ENCODE peak calls at places on chromosome 4, in eight cellular contexts. D is stimulated activated CD4-positive, alpha-beta T cell treated with anti-CD3 and anti-CD28 coated beads, Interleukin-4, amount 100 ng/mL, for 24 hours; G is NCI-H1694 treated with DMSO at 0.1 percent for 48 hours; Z is NCI-H510A treated with DMSO at 0.1 percent for 48 hours; M is NCI-H1092; C is fibroblast of pulmonary artery; S is K562; P is NCI-H226. T is an unnamed sample.
A peak's percentile ranks its signal among the peaks of the same experiment; 100 is the strongest.

GRCh38 chr4:126451237-126451885 is 1136.6 kb downstream of the FAT4 start:
- DNase-seq in M (no peak), P (no peak), C (no peak), Z (no peak), S (no peak), G (no peak), D (no peak), T (no peak)

GRCh38 chr4:106245176-106245575 is 70.8 kb downstream of the TBCK start:
- DNase-seq in C (no peak), S (no peak), G (no peak), Z (no peak), P (no peak), D (no peak), M (no peak), T (no peak)

GRCh38 chr4:128241425-128241913 is 46.1 kb downstream of the PGRMC2 start:
- DNase-seq in P (peak; percentile 92), C (peak; percentile 92), Z (no peak), S (no peak), M (no peak), D (no peak), G (peak; percentile 23), T (peak; percentile 98)

GRCh38 chr4:107115185-107115847 is 79.2 kb upstream of the DKK2 start:
- DNase-seq in C (peak; percentile 13), S (no peak), Z (no peak), D (no peak), P (no peak), M (no peak), G (no peak), T (peak; percentile 17)

GRCh38 chr4:149120331-149121014 is 678.3 kb upstream of the NR3C2 start:
- DNase-seq in G (no peak), S (no peak), Z (no peak), M (no peak), P (peak; percentile 2), D (no peak), C (peak; percentile 59), T (no peak)

GRCh38 chr4:7630559-7631287 is 196.0 kb upstream of the PSAPL1 start:
- DNase-seq in D (no peak), G (peak; percentile 20), P (peak; percentile 69), C (peak; percentile 67), S (no peak), M (no peak), Z (peak; percentile 11), T (peak; percentile 93)

GRCh38 chr4:75950416-75950815 is 9.6 kb upstream of the NAAA start:
- DNase-seq in C (no peak), S (no peak), P (no peak), Z (no peak), D (no peak), M (no peak), G (no peak), T (no peak)

GRCh38 chr4:128228778-128229457 is 58.7 kb downstream of the PGRMC2 start:
- DNase-seq in G (peak; percentile 31), C (no peak), S (no peak), D (no peak), Z (peak; percentile 43), P (no peak), M (no peak), T (no peak)

GRCh38 chr4:3729188-3729884 is 36.8 kb upstream of the ADRA2C start:
- DNase-seq in G (peak; percentile 8), M (no peak), C (no peak), P (no peak), D (no peak), S (no peak), Z (no peak), T (no peak)

GRCh38 chr4:5186584-5187170 is 135.4 kb downstream of the STK32B start:
- DNase-seq in C (no peak), Z (peak; percentile 72), D (no peak), G (no peak), P (no peak), M (peak; percentile 22), S (no peak), T (no peak)

GRCh38 chr4:85864806-85865205 is 389.9 kb downstream of the ARHGAP24 start:
- DNase-seq in Z (no peak), G (no peak), C (no peak), D (no peak), P (no peak), S (no peak), M (no peak), T (no peak)

GRCh38 chr4:40564815-40565505 is 64.7 kb downstream of the RBM47 start:
- DNase-seq in C (no peak), M (no peak), D (no peak), P (no peak), S (no peak), Z (peak; percentile 60), G (no peak), T (peak; percentile 52)

GRCh38 chr4:7651461-7651921 is 216.8 kb upstream of the PSAPL1 start:
- DNase-seq in C (no peak), S (no peak), P (no peak), D (no peak), Z (no peak), G (no peak), M (no peak), T (peak; percentile 73)

GRCh38 chr4:17027495-17027894 is 129.1 kb upstream of the LDB2 start:
- DNase-seq in S (no peak), C (peak; percentile 98), D (no peak), M (no peak), Z (no peak), P (peak; percentile 89), G (no peak), T (peak; percentile 96)

GRCh38 chr4:112978691-112979472 is 70.6 kb upstream of the ANK2 start:
- DNase-seq in P (peak; percentile 61), Z (no peak), C (peak; percentile 4), G (no peak), D (no peak), M (no peak), S (no peak), T (peak; percentile 24)

GRCh38 chr4:20589436-20589835 is 110.8 kb upstream of the PACRGL start:
- DNase-seq in C (no peak), D (no peak), P (no peak), M (no peak), G (no peak), S (no peak), Z (no peak), T (no peak)

GRCh38 chr4:184165291-184165690 is 52.4 kb downstream of the ENPP6 start:
- DNase-seq in C (no peak), D (no peak), M (no peak), P (peak; percentile 49), G (no peak), Z (peak; percentile 3), S (no peak), T (peak; percentile 4)

GRCh38 chr4:26032572-26033320 is 118.7 kb downstream of the SMIM20 start:
- DNase-seq in D (no peak), G (no peak), P (peak; percentile 83), S (no peak), Z (peak; percentile 10), M (peak; percentile 42), C (peak; percentile 85), T (peak; percentile 67)

GRCh38 chr4:83223781-83224180 is 60.8 kb downstream of the COQ2 start:
- DNase-seq in S (no peak), M (no peak), P (no peak), C (no peak), G (no peak), D (no peak), Z (no peak), T (no peak)

GRCh38 chr4:77433102-77433733 is 172.4 kb upstream of the CXCL13 start:
- DNase-seq in S (peak; percentile 18), M (peak; percentile 25), P (peak; percentile 15), G (peak; percentile 37), D (peak; percentile 11), Z (peak; percentile 91), C (peak; percentile 60), T (peak; percentile 61)

GRCh38 chr4:92872604-92873003 is 568.8 kb downstream of the GRID2 start:
- DNase-seq in P (no peak), Z (no peak), C (no peak), G (no peak), M (no peak), D (no peak), S (no peak), T (no peak)

GRCh38 chr4:100208459-100208858 is 18.2 kb upstream of the DDIT4L start:
- DNase-seq in G (no peak), C (peak; percentile 38), P (no peak), S (no peak), M (no peak), D (no peak), Z (no peak), T (no peak)

GRCh38 chr4:85825937-85826678 is 351.2 kb downstream of the ARHGAP24 start:
- DNase-seq in P (peak; percentile 37), G (peak; percentile 75), D (no peak), Z (peak; percentile 16), C (peak; percentile 45), S (no peak), M (peak; percentile 34), T (peak; percentile 71)

T was measured in RPMI7951.